ENCODE peak calls at places on chromosomes 7 and 10, in six cellular contexts. D is GM12878, K is K562, F is Panc1, J is SK-N-SH, A is spleen. B is an unnamed sample.

GRCh38 chr10:88110355-88110754 is 246.9 kb downstream of the PTEN start:
- DNase-seq in K (no peak), F (peak; percentile 46), D (no peak), A (no peak), J (no peak), B (no peak)

GRCh38 chr7:45181991-45182855 is 24.6 kb downstream of the RAMP3 start:
- DNase-seq in K (no peak), F (no peak), A (peak; percentile 71), J (no peak), D (no peak), B (peak; percentile 27)

GRCh38 chr10:131849591-131850489 is 51.0 kb upstream of the PPP2R2D start:
- DNase-seq in K (no peak), D (no peak), J (no peak), F (no peak), A (peak; percentile 73), B (peak; percentile 39)

GRCh38 chr10:69866688-69867461 is 65.2 kb downstream of the COL13A1 start:
- DNase-seq in J (peak; percentile 81), A (no peak), D (no peak), F (no peak), K (no peak), B (peak; percentile 28)

GRCh38 chr10:74460812-74461211 is 309.8 kb downstream of the ADK start:
- DNase-seq in J (no peak), D (no peak), K (no peak), A (no peak), F (no peak), B (no peak)

GRCh38 chr10:25615926-25616325 is 318.1 kb upstream of the MYO3A start:
- DNase-seq in A (no peak), F (no peak), D (no peak), K (no peak), J (no peak), B (no peak)

GRCh38 chr10:92014620-92015019 is 91.0 kb downstream of the BTAF1 start:
- DNase-seq in F (no peak), A (no peak), D (no peak), J (no peak), K (no peak), B (no peak)

GRCh38 chr7:39353615-39354376 is 212.4 kb upstream of the YAE1 start:
- DNase-seq in D (no peak), F (no peak), A (no peak), K (no peak), J (peak; percentile 70), B (no peak)

GRCh38 chr7:107232568-107233090 is 63.8 kb downstream of the HBP1 start:
- DNase-seq in D (no peak), K (no peak), F (no peak), J (no peak), A (no peak), B (no peak)

GRCh38 chr10:94218496-94219183 is 144.1 kb downstream of the NOC3L start:
- DNase-seq in D (no peak), F (no peak), A (no peak), J (no peak), K (no peak), B (no peak)

GRCh38 chr7:87933605-87933952 is 472 bp upstream of the ADAM22 start:
- DNase-seq in A (no peak), K (no peak), J (no peak), D (no peak), F (no peak), B (no peak)

GRCh38 chr7:87934699-87935372 is 785 bp downstream of the ADAM22 start:
- DNase-seq in J (peak; percentile 81), A (peak; percentile 81), F (no peak), K (no peak), D (no peak), B (no peak)

GRCh38 chr7:87935373-87935706 is 1.3 kb downstream of the ADAM22 start:
- DNase-seq in A (no peak), D (no peak), K (no peak), F (no peak), J (no peak), B (no peak)

DNA sequence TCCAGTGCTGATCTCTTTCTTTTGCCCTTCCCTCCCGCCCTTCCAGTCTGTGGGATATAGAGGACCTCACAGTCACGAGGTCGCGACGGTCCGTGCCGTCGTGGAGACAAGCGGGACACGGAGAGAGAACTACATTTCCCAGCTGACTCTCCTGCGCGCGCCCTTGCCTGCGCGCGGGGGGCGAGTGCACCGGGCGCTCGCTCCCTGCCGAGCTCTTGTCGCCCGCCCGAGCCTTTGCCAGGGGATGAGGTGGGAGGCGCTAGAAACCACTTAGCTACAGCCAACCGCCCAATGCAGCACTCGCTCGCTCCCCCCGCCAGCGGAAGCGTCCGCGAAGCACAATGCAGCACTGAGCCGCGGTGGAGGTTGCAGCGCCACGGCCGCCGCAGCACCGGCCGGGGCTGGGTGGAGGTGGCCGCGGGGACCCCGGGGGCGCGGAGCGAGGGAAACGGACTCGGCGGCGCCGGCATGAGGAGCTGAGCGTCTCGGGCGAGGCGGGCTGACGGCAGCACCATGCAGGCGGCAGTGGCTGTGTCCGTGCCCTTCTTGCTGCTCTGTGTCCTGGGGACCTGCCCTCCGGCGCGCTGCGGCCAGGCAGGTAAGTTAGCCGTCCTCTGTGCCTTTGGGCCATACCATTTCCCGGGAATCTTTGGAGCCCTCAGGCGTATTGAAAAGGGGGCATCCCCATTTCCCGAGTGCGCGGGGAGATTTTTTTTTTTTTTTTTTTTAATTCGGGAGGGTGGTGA is at the start of gene ADAM22:
- DNase-seq in D (peak; percentile 83), A (peak; percentile 96), J (peak; percentile 98), F (peak; percentile 30), K (no peak), B (peak; percentile 70)
- TF ChIP-seq POLR2AphosphoS5 in D (peak; percentile 91), A (peak; percentile 91), J (peak; percentile 71), F (no peak), K (no peak), B (no peak)

DNA sequence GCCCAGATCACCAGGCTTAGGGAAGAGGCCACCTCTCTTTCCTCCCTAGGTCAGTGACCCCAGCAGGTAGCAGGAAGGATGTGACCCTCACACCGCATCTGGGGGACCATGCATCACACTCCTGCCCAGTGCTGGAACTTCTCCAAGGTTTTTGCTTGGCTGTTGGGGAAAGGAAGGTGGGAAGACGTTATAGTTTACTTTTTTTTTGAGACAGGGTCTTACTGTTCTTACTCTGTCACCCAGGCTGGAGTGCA is 8.6 kb downstream of the ZCCHC24 start:
- DNase-seq in F (no peak), D (no peak), A (no peak), J (no peak), K (no peak), B (no peak)
- H3K4me1 ChIP-seq in F (peaks cover 8% of the 10 kb centered on the region), D (no peaks in the 10 kb centered on the region), A (peaks cover 23% of the 10 kb centered on the region), J (peaks cover 20% of the 10 kb centered on the region), K (peaks cover 39% of the 10 kb centered on the region), B (peaks cover 23% of the 10 kb centered on the region)

GRCh38 chr7:42070068-42070467 is 166.9 kb downstream of the GLI3 start:
- DNase-seq in J (no peak), D (no peak), K (no peak), F (no peak), A (no peak), B (no peak)

GRCh38 chr7:42074079-42074478 is 162.9 kb downstream of the GLI3 start:
- DNase-seq in K (no peak), D (no peak), F (no peak), J (no peak), A (no peak), B (no peak)

GRCh38 chr7:42068554-42069280 is 168.3 kb downstream of the GLI3 start:
- DNase-seq in F (no peak), J (no peak), A (no peak), K (no peak), D (no peak), B (no peak)

GRCh38 chr7:42069625-42070024 is 167.4 kb downstream of the GLI3 start:
- DNase-seq in K (no peak), F (no peak), A (no peak), D (no peak), J (no peak), B (no peak)

GRCh38 chr7:42071372-42072261 is 165.4 kb downstream of the GLI3 start:
- DNase-seq in F (no peak), A (no peak), K (no peak), D (no peak), J (no peak), B (no peak)
- TF ChIP-seq CTCF in F (no peak), A (no peak), K (no peak), D (no peak), J (peak; percentile 21), B (no peak)

GRCh38 chr7:20189852-20190251 is 27.3 kb downstream of the MACC1 start:
- DNase-seq in K (no peak), D (no peak), A (no peak), J (no peak), F (no peak), B (no peak)

GRCh38 chr7:20183086-20183485 is 34.1 kb downstream of the MACC1 start:
- DNase-seq in F (no peak), J (no peak), A (no peak), D (no peak), K (no peak), B (no peak)

GRCh38 chr7:20190588-20190987 is 26.6 kb downstream of the MACC1 start:
- DNase-seq in D (no peak), J (no peak), F (no peak), A (no peak), K (no peak), B (no peak)

GRCh38 chr7:20188551-20188950 is 28.6 kb downstream of the MACC1 start:
- DNase-seq in F (no peak), D (no peak), J (no peak), K (no peak), A (no peak), B (no peak)

GRCh38 chr7:20185988-20186387 is 31.2 kb downstream of the MACC1 start:
- DNase-seq in K (no peak), D (no peak), A (no peak), J (no peak), F (no peak), B (no peak)
- TF ChIP-seq POLR2AphosphoS5 in K (no peak), D (no peak), A (no peak), J (no peak), F (no peak), B (no peak)

B was measured in breast epithelium.